ENCODE peak calls at places on chromosomes 5 and 9, in seven cellular contexts. M, N, P, F, J, W and V are unnamed samples. For H3K36me3, the result is how much of the 10 kb centered on the place peaks cover.

GRCh38 chr5:176732736-176733585 is 77.4 kb upstream of the UNC5A start:
- DNase-seq in P (no peak), J (peak), N (no peak), M (no peak), W (no peak), F (no peak), V (no peak)

GRCh38 chr9:32378993-32379729 is 5.3 kb upstream of the ACO1 start:
- DNase-seq in J (no peak), F (peak), N (no peak), M (no peak), W (peak), P (peak), V (peak)

GRCh38 chr5:139061856-139062255 is 136.3 kb downstream of the SIL1 start:
- DNase-seq in W (no peak), M (no peak), N (no peak), J (no peak), P (peak), F (no peak), V (no peak)

GRCh38 chr5:149546974-149547373 is 4.3 kb downstream of the CSNK1A1 start:
- DNase-seq in M (no peak), F (no peak), J (no peak), N (no peak), P (no peak), W (peak), V (no peak)

GRCh38 chr5:144183254-144183889 is 12.7 kb downstream of the KCTD16 start:
- DNase-seq in F (no peak), N (no peak), J (no peak), W (peak), M (no peak), P (no peak), V (no peak)

GRCh38 chr5:148820778-148821395 is 5.5 kb upstream of the ADRB2 start:
- DNase-seq in M (no peak), N (no peak), P (no peak), J (no peak), F (no peak), W (peak), V (no peak)

GRCh38 chr9:27496134-27496504 is 28.0 kb upstream of the IFNK start:
- DNase-seq in M (no peak), P (no peak), J (no peak), N (no peak), W (no peak), F (no peak), V (no peak)

GRCh38 chr9:33234511-33235467 is 5.2 kb upstream of the SPINK4 start:
- DNase-seq in P (peak), W (peak), N (peak), M (no peak), J (peak), F (no peak), V (no peak)

GRCh38 chr9:96883922-96884321 is 29.6 kb upstream of the ZNF782 start:
- DNase-seq in N (no peak), F (no peak), M (no peak), P (no peak), W (no peak), J (no peak), V (no peak)

GRCh38 chr9:15087031-15087417 is 176.8 kb upstream of the FREM1 start:
- DNase-seq in W (no peak), P (no peak), M (peak), J (no peak), N (no peak), F (no peak), V (no peak)

GRCh38 chr5:157732784-157733262 is 1.6 kb downstream of the THG1L start:
- DNase-seq in N (no peak), W (no peak), J (no peak), F (no peak), P (no peak), M (no peak), V (no peak)

GRCh38 chr9:114742947-114743346 is 61.0 kb upstream of the TEX48 start:
- DNase-seq in F (no peak), W (peak), J (no peak), P (no peak), M (no peak), N (no peak), V (no peak)

GRCh38 chr5:170523129-170523497 is 19.3 kb downstream of the KCNIP1 start:
- DNase-seq in P (no peak), W (no peak), M (no peak), F (no peak), J (no peak), N (no peak), V (no peak)

GRCh38 chr9:35338086-35338485 is 151.8 kb upstream of the RUSC2 start:
- DNase-seq in N (no peak), W (no peak), J (no peak), F (no peak), P (no peak), M (no peak), V (no peak)

GRCh38 chr5:126676195-126676624 is 75.5 kb downstream of the PHAX start:
- DNase-seq in N (peak), J (no peak), M (no peak), W (peak), P (peak), F (peak), V (no peak)

GRCh38 chr5:130333089-130333488 is 428.8 kb downstream of the CHSY3 start:
- DNase-seq in N (no peak), J (no peak), P (peak), M (peak), W (peak), F (no peak), V (no peak)

GRCh38 chr5:126516133-126516532 is 78.9 kb downstream of the ALDH7A1 start:
- DNase-seq in P (no peak), M (no peak), F (no peak), J (no peak), N (no peak), W (no peak), V (no peak)

GRCh38 chr9:100352727-100353505 is at the start of gene TEX10:
- DNase-seq in N (peak), W (peak), M (peak), J (peak), F (peak), P (peak), V (peak)

GRCh38 chr9:89497978-89498844 is at the start of gene SEMA4D:
- DNase-seq in F (peak), M (no peak), N (peak), P (peak), J (no peak), W (peak), V (peak)

GRCh38 chr9:121944741-121945191 is 148.3 kb downstream of the TTLL11 start:
- DNase-seq in W (peak), J (no peak), N (no peak), M (peak), F (no peak), P (peak), V (no peak)

GRCh38 chr5:73701566-73701965 is 75.6 kb downstream of the ARHGEF28 start:
- DNase-seq in M (no peak), W (peak), J (no peak), N (no peak), F (no peak), P (no peak), V (no peak)

GRCh38 chr5:135239461-135240282 is 159.4 kb downstream of the MACROH2A1 start:
- DNase-seq in W (no peak), F (no peak), J (peak), P (no peak), N (peak), M (no peak), V (no peak)

GRCh38 chr5:114412509-114413171 is 50.8 kb downstream of the KCNN2 start:
- DNase-seq in N (no peak), P (no peak), M (peak), J (no peak), F (no peak), W (peak), V (peak)

GRCh38 chr9:93669116-93669957 is 93.0 kb downstream of the PHF2 start:
- DNase-seq in N (peak), W (no peak), P (no peak), J (peak), F (no peak), M (no peak), V (no peak)

GRCh38 chr5:116652903-116653302 is 78.3 kb upstream of the SEMA6A start:
- DNase-seq in W (no peak), P (no peak), N (no peak), M (no peak), J (no peak), F (no peak), V (no peak)

GRCh38 chr9:71048271-71048670 is 73.2 kb downstream of the TRPM3 start:
- DNase-seq in W (no peak), M (no peak), F (no peak), P (no peak), N (no peak), J (no peak), V (no peak)

GRCh38 chr9:129774791-129775149 is 21.9 kb upstream of the PTGES start:
- DNase-seq in W (no peak), F (no peak), M (no peak), P (no peak), J (no peak), N (no peak), V (no peak)

GRCh38 chr5:177491429-177491945 is 5.9 kb downstream of the PDLIM7 start:
- DNase-seq in F (no peak), N (no peak), M (no peak), W (peak), P (no peak), J (no peak), V (no peak)

GRCh38 chr9:16727452-16728127 is 142.9 kb downstream of the BNC2 start:
- DNase-seq in N (no peak), F (no peak), P (no peak), J (no peak), W (no peak), M (no peak), V (no peak)

GRCh38 chr9:77432053-77432452 is 216.1 kb downstream of the GNA14 start:
- DNase-seq in P (no peak), N (no peak), J (no peak), F (no peak), M (no peak), W (no peak), V (no peak)

GRCh38 chr5:21164425-21164824 is 1176.4 kb upstream of the CDH18 start:
- DNase-seq in M (no peak), P (no peak), F (no peak), J (no peak), N (no peak), W (no peak), V (no peak)

GRCh38 chr9:129023036-129023907 is 4.9 kb downstream of the SH3GLB2 start:
- DNase-seq in M (peak), J (no peak), N (no peak), W (no peak), F (no peak), P (peak), V (no peak)

GRCh38 chr5:30600892-30601291 is 592.6 kb upstream of the CDH6 start:
- DNase-seq in J (no peak), M (no peak), W (no peak), F (no peak), P (no peak), N (no peak), V (no peak)

GRCh38 chr5:172009536-172010270 is 3.3 kb upstream of the FBXW11 start:
- DNase-seq in N (no peak), W (no peak), F (no peak), J (no peak), P (peak), M (no peak), V (no peak)

GRCh38 chr9:89179535-89179919 is 909 bp upstream of the SHC3 start:
- DNase-seq in N (no peak), P (no peak), J (no peak), M (no peak), F (no peak), W (peak), V (no peak)

GRCh38 chr9:133614056-133614455 is 4.9 kb upstream of the FAM163B start:
- DNase-seq in W (no peak), M (no peak), N (no peak), J (no peak), F (no peak), P (no peak), V (no peak)

GRCh38 chr9:133613396-133613795 is 4.2 kb upstream of the FAM163B start:
- DNase-seq in J (no peak), F (no peak), P (no peak), N (no peak), M (no peak), W (no peak), V (no peak)

GRCh38 chr9:133615101-133615896 is 6.1 kb upstream of the FAM163B start:
- DNase-seq in J (no peak), P (no peak), M (no peak), W (no peak), N (no peak), F (no peak), V (no peak)

GRCh38 chr9:133615897-133616188 is 6.7 kb upstream of the FAM163B start:
- DNase-seq in P (no peak), M (no peak), N (no peak), F (no peak), W (no peak), J (no peak), V (no peak)

DNA sequence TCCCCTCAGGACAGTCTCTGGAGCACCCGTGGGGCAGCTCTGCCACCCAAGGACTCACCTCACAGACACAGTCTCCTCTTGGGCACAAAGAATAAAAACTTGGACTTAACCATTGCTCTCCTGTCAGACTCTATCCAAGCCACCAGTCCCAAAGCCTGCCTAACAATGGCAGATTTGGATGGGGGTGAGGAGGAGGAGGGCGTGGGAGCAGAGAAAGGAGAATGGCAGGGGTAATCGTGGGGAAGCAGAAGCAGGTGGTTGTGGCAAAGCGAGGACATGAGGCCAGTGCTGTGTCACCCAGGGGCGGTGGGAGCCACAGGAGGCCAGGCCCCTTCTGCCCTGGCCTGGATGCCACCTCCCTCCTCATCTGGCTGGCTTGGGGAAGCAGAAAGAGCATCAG is 5.5 kb upstream of the FAM163B start:
- DNase-seq in P (no peak), M (no peak), N (no peak), J (no peak), F (no peak), W (no peak), V (no peak)
- H3K36me3 ChIP-seq in P (under half), M (under half), N (under half), J (under half), F (under half), W (under half), V (under half)

DNA sequence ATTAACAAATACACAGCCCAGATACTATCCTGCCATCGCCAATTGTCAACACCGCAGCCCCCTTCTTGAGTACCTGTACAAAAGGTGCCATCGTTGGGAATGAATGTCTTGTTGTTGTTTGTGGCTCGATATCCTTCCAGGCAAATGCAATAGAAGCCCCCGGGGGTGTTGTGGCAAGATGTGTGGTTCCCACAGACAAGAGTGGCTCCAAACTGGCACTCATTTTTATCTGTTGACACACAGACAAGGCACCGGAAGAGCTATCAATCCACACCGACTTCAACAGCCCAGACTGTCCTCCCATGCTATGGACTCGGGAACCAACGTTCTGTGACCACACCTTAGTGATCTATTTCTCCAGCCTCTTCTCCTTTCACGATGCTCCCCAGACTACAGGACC is 25.9 kb downstream of the SUSD1 start:
- DNase-seq in M (no peak), J (no peak), F (no peak), P (no peak), W (no peak), N (no peak), V (no peak)
- TF ChIP-seq CTCF in M (no peak), J (no peak), F (no peak), P (no peak), W (no peak), N (no peak), V (no peak)

DNA sequence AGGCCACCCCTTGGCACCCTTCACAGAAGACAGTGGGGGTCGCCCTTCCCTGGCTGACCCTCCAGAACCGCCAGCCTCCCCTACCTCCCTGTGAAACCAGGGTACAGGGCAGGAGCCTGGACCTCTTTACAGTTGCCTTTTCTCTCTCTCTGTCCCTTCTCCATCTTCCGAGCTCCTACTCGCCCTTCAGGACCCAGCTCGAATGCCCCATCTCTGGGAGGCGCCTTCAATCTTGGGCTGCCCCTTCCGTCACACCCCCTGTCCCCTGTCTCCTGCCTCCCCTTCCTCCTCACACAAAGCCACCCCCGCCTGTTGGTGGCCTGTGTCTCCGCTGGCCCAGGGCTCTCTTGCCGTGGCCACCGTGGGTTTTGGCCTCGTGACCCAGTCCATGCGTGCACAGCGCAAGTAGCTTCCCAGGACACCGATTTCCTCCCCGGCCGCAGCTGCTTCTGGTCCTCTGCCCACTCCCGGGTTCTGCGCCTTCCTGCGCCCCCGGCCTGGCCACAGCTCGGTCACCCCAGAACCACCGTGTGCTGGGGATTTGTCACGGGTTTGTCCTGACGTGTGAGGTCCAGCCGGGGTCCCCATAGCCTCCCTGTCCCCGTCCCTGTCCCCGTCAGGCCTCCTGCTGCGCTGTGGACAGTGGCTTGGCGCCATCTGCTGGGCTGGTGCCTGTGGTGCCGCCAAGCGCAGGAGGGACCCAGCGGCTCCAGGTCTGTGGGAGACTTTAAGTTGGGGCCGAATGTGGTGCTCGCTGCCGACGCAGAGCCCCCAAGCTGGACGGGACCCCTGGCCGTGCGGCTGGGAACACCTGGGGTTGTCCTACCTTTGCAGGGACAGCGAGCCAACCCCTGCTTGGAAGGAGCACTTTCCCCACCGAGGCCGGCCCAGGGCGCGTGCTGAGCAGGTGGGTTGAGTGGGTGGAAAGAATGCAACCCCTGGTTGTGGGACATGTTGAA is 4.0 kb upstream of the TMEM250 start:
- DNase-seq in J (no peak), N (peak), P (peak), W (peak), M (no peak), F (peak), V (peak)
- H3K4me3 ChIP-seq in J (peak), N (no peak), P (no peak), W (no peak), M (no peak), F (no peak), V (no peak)

DNA sequence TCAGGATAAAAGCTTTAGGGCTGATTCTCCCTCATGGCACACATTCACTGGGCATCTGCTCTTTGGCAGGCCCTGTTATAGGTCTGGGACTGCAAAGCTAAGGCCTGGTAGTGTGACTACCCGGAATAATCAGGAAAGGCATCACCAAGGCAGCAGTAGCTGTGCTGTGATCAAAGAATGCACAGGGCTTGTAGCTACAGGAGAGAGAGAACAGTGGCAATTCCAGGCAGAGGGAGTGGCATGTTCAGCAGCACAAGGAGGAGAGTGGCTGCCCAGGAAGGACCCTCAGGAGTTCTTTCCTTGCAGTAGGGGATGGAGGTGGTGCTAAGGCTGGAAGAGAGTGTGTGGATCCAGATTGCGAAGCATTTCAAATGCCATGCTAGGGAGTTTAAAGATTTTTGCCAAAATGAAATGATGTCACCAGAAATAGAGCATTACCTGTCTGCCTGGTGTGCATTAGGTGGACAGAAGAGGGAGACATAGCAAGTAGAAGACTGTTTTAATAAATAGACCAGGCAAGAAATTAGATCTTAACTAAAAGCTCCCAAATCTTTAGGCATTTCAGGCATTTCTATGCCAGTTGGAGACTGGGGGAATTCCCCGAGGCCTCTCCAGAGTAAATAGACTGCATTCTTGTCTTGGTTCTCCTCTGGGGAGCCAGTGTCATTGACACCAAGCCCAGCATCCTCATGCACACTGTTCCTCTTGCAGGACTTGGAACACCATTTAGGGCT is 69.1 kb downstream of the GPR21 start:
- DNase-seq in M (no peak), F (no peak), J (no peak), P (peak), W (peak), N (no peak), V (no peak)
- H3K36me3 ChIP-seq in M (under half), F (under half), J (half or more), P (under half), W (under half), N (half or more), V (under half)